ENCODE peak calls at places on chromosome 11, in seven cellular contexts. S, H, L, N, K, Y and P are unnamed samples.

GRCh38 chr11:117620131-117620530 is 176.9 kb downstream of the DSCAML1 start:
- DNase-seq in S (no peak), H (no peak), L (no peak), N (no peak), K (no peak), Y (no peak), P (no peak)

GRCh38 chr11:68040957-68041591 is 2.2 kb downstream of the TCIRG1 start:
- DNase-seq in S (no peak), H (no peak), L (no peak), N (no peak), K (no peak), Y (no peak), P (no peak)

GRCh38 chr11:125348141-125348651 is 147.9 kb downstream of the FEZ1 start:
- DNase-seq in S (no peak), H (no peak), L (no peak), N (no peak), K (no peak), Y (no peak), P (no peak)

GRCh38 chr11:35852056-35852455 is 91.8 kb upstream of the LDLRAD3 start:
- DNase-seq in S (no peak), H (no peak), L (no peak), N (peak), K (peak), Y (no peak), P (no peak)

GRCh38 chr11:126102436-126102894 is 39.8 kb upstream of the CDON start:
- DNase-seq in S (no peak), H (no peak), L (peak), N (peak), K (no peak), Y (no peak), P (no peak)

GRCh38 chr11:121478895-121479281 is 26.1 kb upstream of the SORL1-AS1 start:
- DNase-seq in S (no peak), H (no peak), L (no peak), N (no peak), K (no peak), Y (no peak), P (no peak)

GRCh38 chr11:64355078-64355940 is 3.7 kb upstream of the RPS6KA4 start:
- DNase-seq in S (no peak), H (peak), L (peak), N (peak), K (peak), Y (peak), P (peak)

GRCh38 chr11:115760528-115760837 is 256.3 kb upstream of the CADM1 start:
- DNase-seq in S (no peak), H (no peak), L (no peak), N (no peak), K (no peak), Y (no peak), P (no peak)

GRCh38 chr11:9838961-9839360 is 175.1 kb downstream of the SWAP70 start:
- DNase-seq in S (no peak), H (no peak), L (no peak), N (no peak), K (no peak), Y (no peak), P (no peak)

GRCh38 chr11:7892751-7893356 is 38.2 kb downstream of the OR10A6 start:
- DNase-seq in S (no peak), H (no peak), L (peak), N (peak), K (no peak), Y (no peak), P (peak)

GRCh38 chr11:26820739-26821138 is 98.9 kb upstream of the SLC5A12 start:
- DNase-seq in S (no peak), H (no peak), L (no peak), N (peak), K (no peak), Y (no peak), P (no peak)

GRCh38 chr11:116169776-116170175 is 603.0 kb downstream of the BUD13 start:
- DNase-seq in S (no peak), H (peak), L (no peak), N (no peak), K (no peak), Y (no peak), P (no peak)

GRCh38 chr11:83166193-83166866 is 9.4 kb downstream of the PCF11 start:
- DNase-seq in S (no peak), H (no peak), L (no peak), N (no peak), K (no peak), Y (no peak), P (no peak)

GRCh38 chr11:75475767-75476650 is 43.0 kb upstream of the KLHL35 start:
- DNase-seq in S (no peak), H (peak), L (no peak), N (peak), K (peak), Y (no peak), P (no peak)

GRCh38 chr11:32960553-32961164 is 55.0 kb upstream of the DEPDC7 start:
- DNase-seq in S (no peak), H (no peak), L (peak), N (peak), K (no peak), Y (no peak), P (no peak)

GRCh38 chr11:22426915-22427314 is 88.7 kb downstream of the SLC17A6 start:
- DNase-seq in S (no peak), H (no peak), L (no peak), N (peak), K (no peak), Y (no peak), P (no peak)

GRCh38 chr11:131066551-131066950 is 150.3 kb upstream of the SNX19 start:
- DNase-seq in S (no peak), H (no peak), L (no peak), N (no peak), K (no peak), Y (no peak), P (no peak)

GRCh38 chr11:69541001-69541285 is 59.5 kb downstream of the LINC01488 start:
- DNase-seq in S (no peak), H (no peak), L (no peak), N (no peak), K (no peak), Y (no peak), P (no peak)

GRCh38 chr11:76654980-76655379 is 15.6 kb downstream of the LRRC32 start:
- DNase-seq in S (no peak), H (no peak), L (no peak), N (no peak), K (no peak), Y (no peak), P (no peak)

GRCh38 chr11:10619281-10619680 is 50.8 kb upstream of the LYVE1 start:
- DNase-seq in S (no peak), H (no peak), L (no peak), N (no peak), K (no peak), Y (no peak), P (no peak)

GRCh38 chr11:65547446-65548125 is 10.6 kb downstream of the LTBP3 start:
- DNase-seq in S (no peak), H (no peak), L (no peak), N (no peak), K (no peak), Y (no peak), P (no peak)
- TF ChIP-seq CTCF in S (no peak), H (no peak), L (no peak), N (no peak), K (no peak), Y (no peak), P (no peak)

GRCh38 chr11:20754957-20755356 is 85.6 kb downstream of the NELL1 start:
- DNase-seq in S (no peak), H (no peak), L (no peak), N (no peak), K (no peak), Y (no peak), P (no peak)
- TF ChIP-seq CTCF in S (no peak), H (no peak), L (no peak), N (peak), K (no peak), Y (no peak), P (peak)

GRCh38 chr11:1402776-1403620 is 13.3 kb downstream of the BRSK2 start:
- DNase-seq in S (no peak), H (no peak), L (no peak), N (no peak), K (no peak), Y (no peak), P (peak)

GRCh38 chr11:1400168-1401000 is 10.7 kb downstream of the BRSK2 start:
- DNase-seq in S (no peak), H (no peak), L (no peak), N (no peak), K (no peak), Y (no peak), P (no peak)

GRCh38 chr11:1401001-1401445 is 11.3 kb downstream of the BRSK2 start:
- DNase-seq in S (no peak), H (no peak), L (no peak), N (no peak), K (no peak), Y (no peak), P (no peak)

GRCh38 chr11:1402355-1402754 is 12.6 kb downstream of the BRSK2 start:
- DNase-seq in S (no peak), H (no peak), L (no peak), N (no peak), K (no peak), Y (no peak), P (no peak)

DNA sequence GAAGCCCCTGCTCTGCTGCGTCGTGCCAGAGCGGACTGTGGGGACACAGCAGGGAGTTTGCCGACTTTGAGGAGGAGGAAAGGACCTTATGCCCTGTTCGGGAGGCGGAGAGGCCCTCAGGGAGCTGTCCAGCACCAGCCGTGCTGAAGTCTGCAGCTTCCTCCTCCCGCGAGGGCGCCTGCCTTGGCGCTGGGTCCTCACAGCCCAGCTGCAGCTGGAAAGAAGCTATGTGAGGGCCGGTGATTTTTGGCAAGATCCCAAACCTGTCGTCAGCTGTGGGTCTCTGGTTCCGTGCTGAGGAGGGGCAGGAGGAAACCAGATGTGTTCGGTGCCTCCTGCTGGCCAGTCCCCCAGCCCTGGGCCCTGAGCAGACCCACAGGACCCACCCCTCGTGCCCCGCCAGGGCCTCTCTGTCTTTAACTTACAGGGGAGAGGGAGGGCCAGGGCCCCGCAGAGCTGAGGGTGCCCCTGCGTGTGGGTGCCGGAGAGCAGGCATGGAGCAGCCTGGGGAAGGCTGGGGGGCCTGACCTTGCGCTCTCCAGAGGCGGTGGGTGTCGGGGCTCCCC is 12.0 kb downstream of the BRSK2 start:
- DNase-seq in S (peak), H (no peak), L (peak), N (peak), K (no peak), Y (no peak), P (no peak)
- TF ChIP-seq CTCF in S (no peak), H (no peak), L (no peak), N (no peak), K (no peak), Y (no peak), P (no peak)

DNA sequence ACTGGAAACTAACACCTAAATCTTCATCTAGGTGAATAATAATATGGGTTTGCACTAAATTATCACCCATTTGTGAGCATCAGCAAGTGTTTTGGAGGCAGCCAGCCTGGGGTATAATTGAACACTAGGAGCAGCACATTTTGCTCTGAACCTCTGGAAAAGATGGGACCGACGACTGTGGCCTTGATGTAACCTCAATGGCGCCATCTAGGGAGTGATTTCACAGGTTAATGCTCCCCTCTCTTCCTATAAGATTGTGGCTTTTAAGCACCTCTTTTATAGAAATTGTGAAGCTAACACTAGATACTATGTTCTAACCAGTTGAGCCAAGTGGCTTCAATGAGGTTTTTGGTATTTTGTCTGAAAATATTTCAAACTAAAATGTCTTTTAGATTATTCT is 203.7 kb downstream of the NELL1 start:
- DNase-seq in S (no peak), H (no peak), L (peak), N (no peak), K (no peak), Y (no peak), P (no peak)
- TF ChIP-seq CTCF in S (no peak), H (no peak), L (no peak), N (no peak), K (no peak), Y (no peak), P (peak)

DNA sequence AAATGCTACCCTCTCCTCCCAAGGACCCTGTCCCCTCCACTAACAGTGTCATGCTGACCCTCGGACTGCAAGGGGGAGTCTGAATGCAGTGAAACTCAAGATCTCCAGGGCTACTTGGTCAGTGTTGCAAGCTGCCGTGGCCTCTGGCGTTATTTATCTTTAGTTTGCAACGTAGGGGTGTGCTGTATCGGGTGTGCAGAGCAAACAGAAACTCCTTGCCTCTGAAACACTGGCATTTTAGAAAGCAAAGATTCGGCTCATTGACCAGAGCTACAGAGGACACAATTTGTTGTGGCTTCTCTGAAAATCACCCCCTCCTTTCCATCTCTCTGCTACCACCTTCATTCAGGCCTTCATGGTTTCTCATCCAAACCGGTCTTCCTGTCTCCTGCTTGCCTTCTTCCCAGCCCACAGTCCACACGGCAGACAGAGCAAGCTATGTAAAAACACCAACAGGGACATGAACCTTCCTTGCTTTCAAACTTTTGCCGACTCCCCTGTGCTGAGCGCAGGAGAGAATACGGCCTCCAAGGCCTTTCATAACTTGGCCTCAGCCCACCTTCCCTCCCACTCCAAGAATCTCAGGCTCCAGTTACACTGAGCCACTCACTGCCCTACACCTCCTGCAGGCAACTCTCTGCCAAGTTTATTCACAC is 14.9 kb downstream of the FZD4 start:
- DNase-seq in S (no peak), H (no peak), L (peak), N (peak), K (peak), Y (no peak), P (no peak)
- TF ChIP-seq CTCF in S (no peak), H (no peak), L (peak), N (peak), K (no peak), Y (no peak), P (no peak)

GRCh38 chr11:102683277-102683676 is 22.3 kb downstream of the MMP27 start:
- DNase-seq in S (no peak), H (no peak), L (no peak), N (no peak), K (no peak), Y (no peak), P (no peak)
- TF ChIP-seq CTCF in S (no peak), H (no peak), L (no peak), N (peak), K (no peak), Y (no peak), P (no peak)